ENCODE peak calls at places on chromosome 12, in ten cellular contexts. One of them, this sample, is unnamed.
A peak's percentile ranks its signal among the peaks of the same experiment; 100 is the strongest.

GRCh38 chr12:19946549-19946948 is 421.8 kb upstream of the PDE3A start:
- DNase-seq in psoas muscle: no peak
- DNase-seq in stomach: no peak
- DNase-seq in sigmoid colon: no peak
- DNase-seq in tibial artery: no peak
- DNase-seq in CD8-positive, alpha-beta T cell: no peak
- DNase-seq in lower lobe of right lung: no peak
- DNase-seq in mucosa of descending colon: peak; percentile 2
- DNase-seq in ovary: no peak
- DNase-seq in pancreas: no peak
- DNase-seq in this sample: no peak

GRCh38 chr12:21774358-21775129 is at the start of gene KCNJ8:
- DNase-seq in psoas muscle: peak; percentile 81
- DNase-seq in stomach: peak; percentile 39
- DNase-seq in sigmoid colon: peak; percentile 92
- DNase-seq in tibial artery: peak; percentile 77
- DNase-seq in CD8-positive, alpha-beta T cell: no peak
- DNase-seq in lower lobe of right lung: peak; percentile 83
- DNase-seq in mucosa of descending colon: peak; percentile 19
- DNase-seq in ovary: peak; percentile 85
- DNase-seq in pancreas: peak; percentile 90
- DNase-seq in this sample: no peak

GRCh38 chr12:103198499-103198898 is 241.0 kb downstream of the ASCL1 start:
- DNase-seq in psoas muscle: no peak
- DNase-seq in stomach: no peak
- DNase-seq in sigmoid colon: no peak
- DNase-seq in tibial artery: no peak
- DNase-seq in CD8-positive, alpha-beta T cell: no peak
- DNase-seq in lower lobe of right lung: no peak
- DNase-seq in mucosa of descending colon: no peak
- DNase-seq in ovary: no peak
- DNase-seq in pancreas: no peak
- DNase-seq in this sample: no peak

GRCh38 chr12:82174936-82175335 is 183.3 kb downstream of the CCDC59 start:
- DNase-seq in psoas muscle: no peak
- DNase-seq in stomach: no peak
- DNase-seq in sigmoid colon: no peak
- DNase-seq in tibial artery: no peak
- DNase-seq in CD8-positive, alpha-beta T cell: no peak
- DNase-seq in lower lobe of right lung: no peak
- DNase-seq in mucosa of descending colon: no peak
- DNase-seq in ovary: no peak
- DNase-seq in pancreas: no peak
- DNase-seq in this sample: peak; percentile 42

GRCh38 chr12:109461846-109462766 is 15.0 kb downstream of the KCTD10 start:
- DNase-seq in psoas muscle: peak; percentile 93
- DNase-seq in stomach: peak; percentile 52
- DNase-seq in sigmoid colon: peak; percentile 96
- DNase-seq in tibial artery: peak; percentile 94
- DNase-seq in CD8-positive, alpha-beta T cell: no peak
- DNase-seq in lower lobe of right lung: peak; percentile 89
- DNase-seq in mucosa of descending colon: peak; percentile 84
- DNase-seq in ovary: peak; percentile 67
- DNase-seq in pancreas: peak; percentile 42
- DNase-seq in this sample: peak; percentile 15

GRCh38 chr12:80938397-80938796 is 663 bp upstream of the LIN7A start:
- DNase-seq in psoas muscle: no peak
- DNase-seq in stomach: no peak
- DNase-seq in sigmoid colon: no peak
- DNase-seq in tibial artery: no peak
- DNase-seq in CD8-positive, alpha-beta T cell: no peak
- DNase-seq in lower lobe of right lung: no peak
- DNase-seq in mucosa of descending colon: no peak
- DNase-seq in ovary: no peak
- DNase-seq in pancreas: no peak
- DNase-seq in this sample: no peak

GRCh38 chr12:66623455-66623854 is 55.4 kb downstream of the GRIP1 start:
- DNase-seq in psoas muscle: no peak
- DNase-seq in stomach: no peak
- DNase-seq in sigmoid colon: no peak
- DNase-seq in tibial artery: no peak
- DNase-seq in CD8-positive, alpha-beta T cell: no peak
- DNase-seq in lower lobe of right lung: no peak
- DNase-seq in mucosa of descending colon: no peak
- DNase-seq in ovary: no peak
- DNase-seq in pancreas: no peak
- DNase-seq in this sample: no peak

GRCh38 chr12:132559652-132560420 is 50.5 kb downstream of the LRCOL1 start:
- DNase-seq in psoas muscle: peak; percentile 72
- DNase-seq in stomach: peak; percentile 49
- DNase-seq in sigmoid colon: no peak
- DNase-seq in tibial artery: no peak
- DNase-seq in CD8-positive, alpha-beta T cell: no peak
- DNase-seq in lower lobe of right lung: no peak
- DNase-seq in mucosa of descending colon: peak; percentile 57
- DNase-seq in ovary: peak; percentile 67
- DNase-seq in pancreas: no peak
- DNase-seq in this sample: peak; percentile 55

GRCh38 chr12:21666722-21667121 is 9.1 kb upstream of the LDHB start:
- DNase-seq in psoas muscle: no peak
- DNase-seq in stomach: no peak
- DNase-seq in sigmoid colon: no peak
- DNase-seq in tibial artery: no peak
- DNase-seq in CD8-positive, alpha-beta T cell: no peak
- DNase-seq in lower lobe of right lung: no peak
- DNase-seq in mucosa of descending colon: no peak
- DNase-seq in ovary: no peak
- DNase-seq in pancreas: no peak
- DNase-seq in this sample: no peak

GRCh38 chr12:7934153-7934552 is 1.8 kb downstream of the SLC2A3 start:
- DNase-seq in psoas muscle: no peak
- DNase-seq in stomach: no peak
- DNase-seq in sigmoid colon: no peak
- DNase-seq in tibial artery: no peak
- DNase-seq in CD8-positive, alpha-beta T cell: no peak
- DNase-seq in lower lobe of right lung: no peak
- DNase-seq in mucosa of descending colon: no peak
- DNase-seq in ovary: no peak
- DNase-seq in pancreas: no peak
- DNase-seq in this sample: no peak

GRCh38 chr12:47391566-47391965 is 311.8 kb upstream of the AMIGO2 start:
- DNase-seq in psoas muscle: no peak
- DNase-seq in stomach: peak; percentile 26
- DNase-seq in sigmoid colon: no peak
- DNase-seq in tibial artery: no peak
- DNase-seq in CD8-positive, alpha-beta T cell: peak; percentile 89
- DNase-seq in lower lobe of right lung: no peak
- DNase-seq in mucosa of descending colon: peak; percentile 24
- DNase-seq in ovary: no peak
- DNase-seq in pancreas: no peak
- DNase-seq in this sample: peak; percentile 37

GRCh38 chr12:130715150-130715995 is 726 bp downstream of the RIMBP2 start:
- DNase-seq in psoas muscle: no peak
- DNase-seq in stomach: peak; percentile 19
- DNase-seq in sigmoid colon: peak; percentile 59
- DNase-seq in tibial artery: peak; percentile 19
- DNase-seq in CD8-positive, alpha-beta T cell: no peak
- DNase-seq in lower lobe of right lung: no peak
- DNase-seq in mucosa of descending colon: no peak
- DNase-seq in ovary: peak; percentile 35
- DNase-seq in pancreas: no peak
- DNase-seq in this sample: no peak

GRCh38 chr12:68378859-68379628 is 46.9 kb upstream of the MDM1 start:
- DNase-seq in psoas muscle: no peak
- DNase-seq in stomach: peak; percentile 42
- DNase-seq in sigmoid colon: no peak
- DNase-seq in tibial artery: no peak
- DNase-seq in CD8-positive, alpha-beta T cell: no peak
- DNase-seq in lower lobe of right lung: peak; percentile 57
- DNase-seq in mucosa of descending colon: peak; percentile 66
- DNase-seq in ovary: no peak
- DNase-seq in pancreas: no peak
- DNase-seq in this sample: no peak

GRCh38 chr12:68482660-68483059 is 128.0 kb upstream of the RAP1B start:
- DNase-seq in psoas muscle: no peak
- DNase-seq in stomach: no peak
- DNase-seq in sigmoid colon: no peak
- DNase-seq in tibial artery: no peak
- DNase-seq in CD8-positive, alpha-beta T cell: no peak
- DNase-seq in lower lobe of right lung: no peak
- DNase-seq in mucosa of descending colon: peak; percentile 21
- DNase-seq in ovary: no peak
- DNase-seq in pancreas: no peak
- DNase-seq in this sample: peak; percentile 57

GRCh38 chr12:25040593-25040992 is 91.7 kb upstream of the BCAT1 start:
- DNase-seq in psoas muscle: no peak
- DNase-seq in stomach: no peak
- DNase-seq in sigmoid colon: no peak
- DNase-seq in tibial artery: no peak
- DNase-seq in CD8-positive, alpha-beta T cell: no peak
- DNase-seq in lower lobe of right lung: no peak
- DNase-seq in mucosa of descending colon: no peak
- DNase-seq in ovary: no peak
- DNase-seq in pancreas: no peak
- DNase-seq in this sample: no peak

GRCh38 chr12:25045869-25046268 is 97.0 kb upstream of the BCAT1 start:
- DNase-seq in psoas muscle: no peak
- DNase-seq in stomach: no peak
- DNase-seq in sigmoid colon: no peak
- DNase-seq in tibial artery: no peak
- DNase-seq in CD8-positive, alpha-beta T cell: no peak
- DNase-seq in lower lobe of right lung: no peak
- DNase-seq in mucosa of descending colon: no peak
- DNase-seq in ovary: no peak
- DNase-seq in pancreas: no peak
- DNase-seq in this sample: no peak

GRCh38 chr12:25041006-25041741 is 92.3 kb upstream of the BCAT1 start:
- DNase-seq in psoas muscle: no peak
- DNase-seq in stomach: no peak
- DNase-seq in sigmoid colon: no peak
- DNase-seq in tibial artery: no peak
- DNase-seq in CD8-positive, alpha-beta T cell: no peak
- DNase-seq in lower lobe of right lung: no peak
- DNase-seq in mucosa of descending colon: no peak
- DNase-seq in ovary: no peak
- DNase-seq in pancreas: no peak
- DNase-seq in this sample: no peak
- H3K4me3 ChIP-seq in psoas muscle: no peak overlapping the region
- H3K4me3 ChIP-seq in stomach: no peak overlapping the region
- H3K4me3 ChIP-seq in sigmoid colon: no peak overlapping the region
- H3K4me3 ChIP-seq in tibial artery: no peak overlapping the region
- H3K4me3 ChIP-seq in CD8-positive, alpha-beta T cell: no peak overlapping the region
- H3K4me3 ChIP-seq in lower lobe of right lung: no peak overlapping the region
- H3K4me3 ChIP-seq in mucosa of descending colon: no peak overlapping the region
- H3K4me3 ChIP-seq in ovary: no peak overlapping the region
- H3K4me3 ChIP-seq in pancreas: no peak overlapping the region
- H3K4me3 ChIP-seq in this sample: no peak overlapping the region

GRCh38 chr12:53279888-53280498 is 11.9 kb downstream of the ESPL1 start:
- DNase-seq in psoas muscle: no peak
- DNase-seq in stomach: no peak
- DNase-seq in sigmoid colon: no peak
- DNase-seq in tibial artery: no peak
- DNase-seq in CD8-positive, alpha-beta T cell: no peak
- DNase-seq in lower lobe of right lung: no peak
- DNase-seq in mucosa of descending colon: no peak
- DNase-seq in ovary: no peak
- DNase-seq in pancreas: no peak
- DNase-seq in this sample: peak; percentile 13
- H3K36me3 ChIP-seq in psoas muscle: no peaks in the 10 kb centered on the region
- H3K36me3 ChIP-seq in stomach: peaks cover 43% of the 10 kb centered on the region
- H3K36me3 ChIP-seq in sigmoid colon: no peaks in the 10 kb centered on the region
- H3K36me3 ChIP-seq in tibial artery: no peaks in the 10 kb centered on the region
- H3K36me3 ChIP-seq in CD8-positive, alpha-beta T cell: no peaks in the 10 kb centered on the region
- H3K36me3 ChIP-seq in lower lobe of right lung: no peaks in the 10 kb centered on the region
- H3K36me3 ChIP-seq in mucosa of descending colon: no peaks in the 10 kb centered on the region
- H3K36me3 ChIP-seq in ovary: no peaks in the 10 kb centered on the region
- H3K36me3 ChIP-seq in pancreas: no peaks in the 10 kb centered on the region
- H3K36me3 ChIP-seq in this sample: no peaks in the 10 kb centered on the region

DNA sequence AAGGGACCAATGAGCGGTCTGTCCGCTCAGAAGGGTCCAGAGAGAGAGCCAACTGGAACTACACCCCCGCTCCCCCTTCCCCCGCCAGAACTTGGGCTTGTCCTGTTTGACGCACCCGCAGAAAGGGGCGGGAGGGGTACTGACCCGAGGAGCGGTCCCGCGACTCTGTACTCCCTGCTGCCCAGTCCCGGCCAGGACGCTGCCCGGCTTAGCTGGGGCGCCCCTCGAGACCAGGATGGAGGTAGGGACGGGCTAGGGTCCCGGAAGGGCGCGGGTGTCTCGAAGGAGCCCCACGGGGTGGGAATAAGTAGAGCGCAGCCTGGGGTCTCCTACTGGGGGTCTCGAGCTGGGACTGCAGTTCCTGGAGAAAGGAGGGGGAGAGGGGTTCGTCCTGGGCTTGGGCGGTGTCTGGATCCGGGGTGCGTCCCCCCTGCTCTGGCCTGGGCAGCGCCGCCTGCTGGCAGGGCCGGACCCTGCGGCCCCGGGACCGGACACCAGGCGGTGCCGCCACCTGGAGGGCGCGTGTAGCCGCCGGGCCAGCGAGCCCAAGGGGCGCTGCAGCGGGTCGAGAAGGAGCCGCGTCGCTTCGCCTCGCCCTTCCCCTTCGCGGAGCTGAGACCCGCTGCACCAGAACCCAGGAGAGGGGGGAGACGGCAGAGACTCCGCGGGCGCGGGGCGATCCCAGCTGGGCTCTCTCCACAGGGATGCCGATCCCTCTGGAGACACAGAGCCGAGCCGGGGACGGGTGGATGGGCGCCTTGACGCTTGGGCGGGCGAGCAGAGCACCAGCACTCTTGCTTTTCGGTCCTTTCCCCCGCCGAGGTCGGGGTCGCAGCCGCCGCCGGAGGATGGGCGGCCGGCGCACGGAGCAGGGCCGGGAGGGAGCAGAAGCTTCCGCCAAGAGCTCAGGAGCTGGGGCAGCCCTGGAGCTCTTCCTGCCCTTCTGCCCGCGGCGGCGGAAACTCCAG is 3.7 kb upstream of the CACNB3 start:
- DNase-seq in psoas muscle: peak; percentile 91
- DNase-seq in stomach: peak; percentile 90
- DNase-seq in sigmoid colon: peak; percentile 94
- DNase-seq in tibial artery: peak; percentile 87
- DNase-seq in CD8-positive, alpha-beta T cell: peak; percentile 61
- DNase-seq in lower lobe of right lung: peak; percentile 91
- DNase-seq in mucosa of descending colon: peak; percentile 95
- DNase-seq in ovary: peak; percentile 94
- DNase-seq in pancreas: peak; percentile 90
- DNase-seq in this sample: peak; percentile 85
- H3K4me3 ChIP-seq in psoas muscle: peak overlapping the region; percentile 87
- H3K4me3 ChIP-seq in stomach: peak overlapping the region; percentile 79
- H3K4me3 ChIP-seq in sigmoid colon: peak overlapping the region; percentile 86
- H3K4me3 ChIP-seq in tibial artery: peak overlapping the region; percentile 85
- H3K4me3 ChIP-seq in CD8-positive, alpha-beta T cell: peak overlapping the region; percentile 88
- H3K4me3 ChIP-seq in lower lobe of right lung: peak overlapping the region; percentile 94
- H3K4me3 ChIP-seq in mucosa of descending colon: peak overlapping the region; percentile 63
- H3K4me3 ChIP-seq in ovary: peak overlapping the region; percentile 75
- H3K4me3 ChIP-seq in pancreas: peak overlapping the region; percentile 63
- H3K4me3 ChIP-seq in this sample: peak overlapping the region; percentile 65

DNA sequence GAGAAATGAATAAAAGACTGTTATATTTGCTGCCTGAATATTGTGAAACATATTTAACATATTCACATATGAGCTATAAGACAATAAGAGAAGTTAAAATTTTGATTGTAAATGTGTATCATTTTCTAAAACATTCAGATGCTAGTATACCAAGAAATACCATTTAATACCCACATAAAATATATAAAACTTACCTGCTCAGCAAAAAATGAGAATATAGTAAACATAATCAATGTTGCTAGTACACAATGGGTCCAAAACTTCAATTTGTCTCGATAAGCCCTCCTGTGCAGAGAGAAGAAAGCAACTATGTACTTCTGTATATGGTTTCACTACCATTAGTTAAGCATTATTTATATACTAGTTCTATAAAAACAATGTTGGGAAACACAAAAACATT is 9.6 kb upstream of the SYCP3 start:
- DNase-seq in psoas muscle: no peak
- DNase-seq in stomach: no peak
- DNase-seq in sigmoid colon: no peak
- DNase-seq in tibial artery: no peak
- DNase-seq in CD8-positive, alpha-beta T cell: no peak
- DNase-seq in lower lobe of right lung: no peak
- DNase-seq in mucosa of descending colon: no peak
- DNase-seq in ovary: no peak
- DNase-seq in pancreas: no peak
- DNase-seq in this sample: no peak
- H3K36me3 ChIP-seq in psoas muscle: peaks cover 9% of the 10 kb centered on the region
- H3K36me3 ChIP-seq in stomach: peaks cover 98% of the 10 kb centered on the region
- H3K36me3 ChIP-seq in sigmoid colon: peaks cover 28% of the 10 kb centered on the region
- H3K36me3 ChIP-seq in tibial artery: peaks cover 82% of the 10 kb centered on the region
- H3K36me3 ChIP-seq in CD8-positive, alpha-beta T cell: peaks cover 23% of the 10 kb centered on the region
- H3K36me3 ChIP-seq in lower lobe of right lung: peaks cover 98% of the 10 kb centered on the region
- H3K36me3 ChIP-seq in mucosa of descending colon: peaks cover 5% of the 10 kb centered on the region
- H3K36me3 ChIP-seq in ovary: no peaks in the 10 kb centered on the region
- H3K36me3 ChIP-seq in pancreas: no peaks in the 10 kb centered on the region
- H3K36me3 ChIP-seq in this sample: peaks cover 7% of the 10 kb centered on the region